ENCODE peak calls at places on chromosomes 6 and 20, in four cellular contexts. I is AG10803, D is A549, F is tibial nerve. U is an unnamed sample.

GRCh38 chr6:7731289-7731688 is 5.4 kb downstream of the BMP6 start:
- DNase-seq in I (no peak), F (no peak), D (no peak), U (no peak)

GRCh38 chr20:33352258-33353012 is 48.9 kb downstream of the CDK5RAP1 start:
- DNase-seq in D (no peak), I (no peak), F (no peak), U (no peak)

GRCh38 chr6:13710552-13711383 is 867 bp downstream of the RANBP9 start:
- DNase-seq in F (no peak), D (no peak), I (no peak), U (peak; percentile 43)

GRCh38 chr6:89148016-89148750 is 2.3 kb downstream of the PM20D2 start:
- DNase-seq in I (no peak), D (no peak), F (no peak), U (peak; percentile 42)

GRCh38 chr6:3960754-3961361 is 111.7 kb downstream of the FAM50B start:
- DNase-seq in I (peak; percentile 12), F (no peak), D (no peak), U (peak; percentile 21)

GRCh38 chr20:54321688-54322087 is 113.8 kb downstream of the PFDN4 start:
- DNase-seq in F (no peak), I (no peak), D (no peak), U (no peak)

GRCh38 chr20:41889871-41890224 is 271.7 kb upstream of the CHD6 start:
- DNase-seq in I (no peak), F (no peak), D (no peak), U (no peak)

GRCh38 chr6:134094436-134094835 is 42.0 kb upstream of the SLC2A12 start:
- DNase-seq in I (no peak), F (no peak), D (no peak), U (no peak)

GRCh38 chr6:137351890-137352289 is 132.7 kb upstream of the IFNGR1 start:
- DNase-seq in I (peak; percentile 9), F (no peak), D (no peak), U (no peak)

GRCh38 chr6:45991189-45991588 is 24.5 kb downstream of the CLIC5 start:
- DNase-seq in I (no peak), D (no peak), F (no peak), U (no peak)

GRCh38 chr6:44462335-44462734 is 74.8 kb downstream of the CDC5L start:
- DNase-seq in I (no peak), D (no peak), F (no peak), U (no peak)

GRCh38 chr20:36351937-36352336 is 45.8 kb downstream of the DLGAP4 start:
- DNase-seq in I (no peak), D (no peak), F (no peak), U (no peak)

GRCh38 chr20:60257671-60258070 is 299.4 kb downstream of the CDH26 start:
- DNase-seq in F (no peak), I (no peak), D (no peak), U (no peak)

GRCh38 chr20:57659789-57660509 is 39.7 kb upstream of the ZBP1 start:
- DNase-seq in F (peak; percentile 5), I (no peak), D (no peak), U (no peak)

GRCh38 chr20:41232971-41233926 is 84.3 kb downstream of the ZHX3 start:
- DNase-seq in F (no peak), D (peak; percentile 31), I (peak; percentile 97), U (peak; percentile 93)

GRCh38 chr6:138424004-138424904 is 20.2 kb downstream of the HEBP2 start:
- DNase-seq in I (no peak), D (no peak), F (no peak), U (no peak)

GRCh38 chr6:157099912-157100593 is 223.3 kb downstream of the TMEM242 start:
- DNase-seq in D (no peak), I (no peak), F (no peak), U (no peak)

GRCh38 chr6:157599191-157599590 is 218.2 kb downstream of the ZDHHC14 start:
- DNase-seq in F (no peak), I (no peak), D (no peak), U (no peak)

GRCh38 chr6:142361765-142362540 is 60.1 kb downstream of the ADGRG6 start:
- DNase-seq in I (peak; percentile 97), D (no peak), F (no peak), U (peak; percentile 81)

GRCh38 chr6:6600865-6601264 is 12.3 kb downstream of the LY86 start:
- DNase-seq in D (no peak), F (no peak), I (no peak), U (no peak)

DNA sequence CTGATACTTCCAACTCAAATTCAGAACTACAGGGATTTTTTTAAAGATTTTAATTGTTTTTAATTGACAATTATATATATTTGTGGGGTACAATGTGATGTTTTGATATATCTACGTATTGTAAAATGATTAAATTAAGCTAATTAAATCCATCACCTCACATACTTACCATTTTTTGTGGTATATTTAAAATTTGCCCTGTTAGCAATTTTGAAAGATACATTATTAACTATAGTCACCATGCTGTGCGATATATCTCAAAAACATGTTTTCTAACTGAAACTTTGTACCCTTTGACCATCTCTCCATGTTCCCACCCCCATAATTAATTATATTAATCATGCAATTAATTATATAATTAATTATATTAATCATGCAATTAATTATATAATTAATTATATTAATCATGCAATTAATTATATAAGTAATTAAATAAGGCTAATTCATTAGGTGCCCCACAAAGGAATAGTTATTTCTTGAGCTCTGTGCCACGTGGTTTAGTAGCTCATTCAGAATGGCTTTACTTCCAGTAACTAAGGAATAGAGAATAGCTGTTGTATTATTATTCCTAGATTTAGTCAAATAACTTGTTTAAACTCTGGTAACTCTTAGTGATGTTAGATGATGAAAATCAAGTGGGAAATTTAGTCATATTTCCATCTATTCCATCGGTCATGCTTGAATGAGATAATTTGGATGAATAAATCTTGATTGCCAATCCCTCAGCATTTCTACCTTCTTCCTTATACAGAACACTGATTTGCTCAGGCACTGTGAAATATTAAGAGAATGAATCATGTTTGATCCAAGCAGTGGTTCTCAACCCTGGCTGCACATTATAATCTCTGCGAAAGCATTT is 25.1 kb downstream of the LOC128125822 start:
- DNase-seq in I (no peak), F (no peak), D (no peak), U (no peak)
- H3K4me3 ChIP-seq in I (peak overlapping the region; percentile 71), F (no peak overlapping the region), D (peak overlapping the region; percentile 84), U (peak overlapping the region; percentile 71)

DNA sequence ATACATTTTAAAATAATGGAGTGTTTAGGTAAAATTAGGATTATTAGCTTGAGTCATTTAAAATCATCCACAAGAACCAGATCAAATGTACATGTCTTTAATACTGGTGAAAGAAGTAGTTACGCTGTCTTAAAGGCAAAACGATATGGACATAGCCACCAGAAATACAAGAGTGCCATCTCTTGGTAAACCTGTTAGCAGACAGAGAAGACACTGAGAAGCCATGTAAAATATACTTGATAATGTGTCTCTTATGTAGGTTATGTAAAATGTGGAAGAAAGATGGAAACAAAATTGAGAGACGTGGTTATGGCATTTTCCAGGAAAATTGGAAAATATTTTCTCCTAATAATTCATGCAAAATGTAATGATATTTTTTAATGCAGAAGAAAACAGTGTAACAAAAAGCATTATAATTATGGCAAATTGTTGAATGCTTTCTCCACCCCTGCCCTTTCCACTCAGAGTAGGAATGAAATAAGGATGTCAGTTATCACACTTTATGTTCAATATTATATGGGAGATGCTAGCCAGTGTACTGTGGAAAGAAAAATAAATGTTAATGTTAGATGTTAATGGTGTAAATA is 12.2 kb upstream of the SLC17A2 start:
- DNase-seq in D (peak; percentile 16), I (peak; percentile 57), F (no peak), U (peak; percentile 43)
- TF ChIP-seq CTCF in D (peak; percentile 74), I (peak; percentile 63), F (peak; percentile 17), U (peak; percentile 40)

DNA sequence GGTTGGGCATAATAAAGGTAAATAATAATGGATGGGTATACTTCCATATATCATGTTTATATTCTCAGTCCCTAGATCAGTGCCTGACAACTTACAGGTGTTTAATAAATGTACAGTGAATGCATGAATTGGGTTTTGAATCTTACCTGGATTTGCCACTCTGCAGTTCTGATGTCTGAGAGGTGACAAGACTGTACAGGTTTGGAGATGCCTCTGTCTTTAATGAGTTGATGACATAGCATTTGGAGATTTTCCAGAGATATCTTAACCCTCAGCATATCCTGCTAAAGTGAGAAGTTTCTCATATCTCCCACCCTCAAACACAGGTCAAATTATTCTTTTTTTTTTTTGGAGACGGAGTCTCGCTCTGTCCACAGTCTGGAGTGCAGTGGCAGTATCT is 2.2 kb downstream of the ANKS1A start:
- DNase-seq in I (no peak), F (no peak), D (no peak), U (no peak)
- H3K4me3 ChIP-seq in I (no peak overlapping the region), F (peak overlapping the region; percentile 72), D (no peak overlapping the region), U (no peak overlapping the region)

GRCh38 chr20:21235713-21236445 is 67.3 kb upstream of the XRN2 start:
- DNase-seq in D (peak; percentile 50), F (no peak), I (peak; percentile 67), U (peak; percentile 29)
- TF ChIP-seq CTCF in D (peak; percentile 98), F (peak; percentile 53), I (peak; percentile 79), U (peak; percentile 79)